ENCODE peak calls at places on chromosomes 13 and 19, in ten cellular contexts. X is upper lobe of right lung, L is RWPE1, O is heart left ventricle, Q is heart right ventricle, A is OCI-LY7, B is fibroblast of lung, R is tibial artery, K is left lung, I is colonic mucosa. H is an unnamed sample.

GRCh38 chr13:31441804-31442487 is 242.2 kb downstream of the B3GLCT start:
- DNase-seq in B (no peak), O (peak; percentile 74), Q (peak; percentile 84), R (peak; percentile 66), K (no peak), L (no peak), A (no peak), X (no peak), I (no peak), H (no peak)

GRCh38 chr19:35734273-35734672 is 8.0 kb downstream of the IGFLR1 start:
- DNase-seq in L (no peak), K (no peak), Q (no peak), X (no peak), R (no peak), I (no peak), A (no peak), O (no peak), B (no peak), H (no peak)

GRCh38 chr13:63517376-63517775 is 2101.7 kb upstream of the PCDH20 start:
- DNase-seq in K (no peak), O (no peak), R (no peak), I (no peak), A (no peak), X (no peak), L (no peak), Q (no peak), B (peak; percentile 71), H (no peak)

GRCh38 chr19:52258426-52258825 is 11.0 kb upstream of the ZNF766 start:
- DNase-seq in I (no peak), A (no peak), X (no peak), K (no peak), Q (no peak), R (no peak), B (no peak), O (no peak), L (no peak), H (no peak)

GRCh38 chr13:59480398-59480797 is 683.3 kb downstream of the DIAPH3 start:
- DNase-seq in L (no peak), Q (no peak), O (no peak), I (no peak), B (no peak), R (no peak), X (no peak), A (no peak), K (no peak), H (no peak)

GRCh38 chr13:75318138-75318833 is 163.7 kb downstream of the TBC1D4 start:
- DNase-seq in R (no peak), I (no peak), K (no peak), A (no peak), O (no peak), X (no peak), L (no peak), Q (no peak), B (no peak), H (no peak)

GRCh38 chr19:31667106-31667505 is 317.9 kb upstream of the TSHZ3 start:
- DNase-seq in B (no peak), L (no peak), O (no peak), A (no peak), X (no peak), Q (no peak), I (no peak), K (no peak), R (no peak), H (no peak)

GRCh38 chr19:28296506-28296905 is 916.4 kb downstream of the UQCRFS1 start:
- DNase-seq in A (no peak), X (no peak), K (no peak), O (no peak), L (no peak), I (no peak), B (no peak), Q (no peak), R (no peak), H (no peak)

GRCh38 chr19:47176071-47176626 is 45.5 kb downstream of the SAE1 start:
- DNase-seq in K (no peak), B (peak; percentile 78), L (peak; percentile 20), X (no peak), O (no peak), A (no peak), I (no peak), R (no peak), Q (no peak), H (no peak)

GRCh38 chr19:2488405-2488941 is 12.5 kb downstream of the GADD45B start:
- DNase-seq in R (no peak), O (no peak), X (no peak), L (no peak), Q (no peak), B (no peak), I (peak; percentile 77), K (no peak), A (no peak), H (no peak)

GRCh38 chr19:2487090-2487489 is 11.2 kb downstream of the GADD45B start:
- DNase-seq in O (no peak), B (no peak), A (no peak), K (no peak), X (no peak), I (no peak), R (no peak), L (no peak), Q (no peak), H (no peak)

GRCh38 chr19:2490659-2491058 is 14.7 kb downstream of the GADD45B start:
- DNase-seq in I (no peak), A (peak; percentile 77), X (no peak), L (no peak), K (no peak), B (no peak), Q (no peak), O (no peak), R (no peak), H (no peak)

GRCh38 chr19:2487780-2488330 is 11.9 kb downstream of the GADD45B start:
- DNase-seq in L (no peak), A (no peak), B (no peak), R (peak; percentile 76), Q (no peak), K (no peak), O (no peak), X (no peak), I (no peak), H (no peak)

GRCh38 chr19:2488942-2489731 is 13.2 kb downstream of the GADD45B start:
- DNase-seq in O (peak; percentile 72), K (peak; percentile 88), B (no peak), I (peak; percentile 55), A (peak; percentile 68), L (no peak), X (peak; percentile 85), Q (peak; percentile 50), R (peak; percentile 87), H (no peak)
- TF ChIP-seq CTCF in O (peak; percentile 25), K (no peak), B (no peak), I (no peak), A (no peak), L (no peak), X (no peak), Q (no peak), R (peak; percentile 20), H (no peak)

DNA sequence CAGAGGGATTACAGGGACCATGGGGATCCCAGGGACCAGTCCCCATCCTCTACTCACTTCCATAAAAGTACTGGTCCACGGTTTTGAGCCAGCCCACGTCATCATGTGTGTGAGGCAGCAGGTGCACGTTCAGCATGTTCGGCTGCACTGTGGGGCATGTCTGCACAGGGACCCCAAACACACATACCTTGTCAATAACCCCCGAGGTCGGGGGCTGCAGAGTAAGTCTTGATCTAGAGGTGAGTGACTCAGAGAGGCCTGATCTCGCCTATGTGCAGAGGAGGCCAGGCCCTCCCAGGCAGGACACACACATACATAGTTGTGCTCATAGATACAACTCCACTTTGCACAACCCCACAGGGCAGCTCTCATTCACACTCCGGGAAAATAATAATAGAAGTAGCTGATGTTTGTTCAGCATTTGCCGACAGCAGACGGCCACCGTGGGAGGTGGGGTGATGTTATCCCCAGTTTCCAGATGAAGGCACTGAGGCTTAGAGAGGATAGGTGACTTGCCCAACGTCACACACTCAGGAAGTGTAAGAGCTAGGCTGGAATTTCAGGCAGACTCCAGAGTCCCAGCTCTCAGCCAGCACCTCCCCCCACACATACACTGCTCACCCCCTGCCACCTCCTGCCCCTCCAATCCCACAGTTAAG is 767 bp downstream of the MAN2B1 start:
- DNase-seq in X (no peak), O (no peak), A (peak; percentile 56), K (no peak), R (no peak), I (no peak), L (no peak), B (no peak), Q (no peak), H (no peak)
- H3K27ac ChIP-seq in X (peak overlapping the region; percentile 70), O (peak overlapping the region; percentile 87), A (peak overlapping the region; percentile 71), K (peak overlapping the region; percentile 76), R (peak overlapping the region; percentile 47), I (peak overlapping the region; percentile 71), L (peak overlapping the region; percentile 87), B (no peak overlapping the region), Q (peak overlapping the region; percentile 75), H (peak overlapping the region; percentile 82)

DNA sequence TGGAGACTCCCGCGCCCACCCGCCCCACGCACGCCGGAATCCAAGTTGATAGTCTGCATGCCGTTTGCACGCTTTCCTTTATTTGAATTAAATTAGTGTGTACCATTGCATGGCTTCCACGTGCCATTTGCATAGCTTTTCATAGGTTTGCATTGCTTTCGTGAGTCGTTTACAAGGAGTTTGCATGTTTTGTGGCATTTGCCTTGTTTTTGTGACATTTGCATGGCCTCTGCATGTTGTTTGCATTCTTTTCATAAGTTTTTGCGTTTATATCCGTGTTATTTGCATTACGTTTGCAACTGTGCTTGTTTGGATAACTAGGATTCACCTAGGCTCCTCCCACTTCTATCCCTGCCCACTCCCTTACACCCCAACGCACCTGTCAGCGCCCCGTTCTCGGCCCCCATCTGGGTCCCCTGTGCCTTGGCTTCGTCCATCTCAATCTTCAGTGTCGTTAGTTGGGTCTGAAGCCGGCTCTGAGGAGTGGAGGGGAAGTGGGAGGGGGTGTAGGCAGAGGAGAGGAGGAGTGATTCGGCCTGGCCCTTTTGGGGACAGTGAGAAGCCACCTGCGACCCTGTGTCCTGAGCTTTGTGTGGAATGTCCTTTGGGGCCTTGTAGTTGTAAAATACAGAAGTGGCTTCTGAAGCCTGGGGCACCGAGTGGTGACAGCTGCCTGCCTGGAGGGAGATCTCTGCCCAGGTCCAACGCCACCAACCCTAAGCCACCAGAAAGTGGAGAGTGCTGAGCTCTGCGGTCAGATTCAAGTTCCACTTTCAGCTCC is 2.4 kb downstream of the CCDC194 start:
- DNase-seq in O (no peak), Q (no peak), I (no peak), X (no peak), B (no peak), R (no peak), A (no peak), K (no peak), L (no peak), H (no peak)
- TF ChIP-seq CTCF in O (no peak), Q (peak; percentile 2), I (no peak), X (no peak), B (no peak), R (no peak), A (peak; percentile 36), K (no peak), L (peak; percentile 65), H (no peak)

GRCh38 chr13:103283451-103283820 is 217.2 kb upstream of the SLC10A2 start:
- DNase-seq in K (no peak), I (no peak), O (no peak), A (no peak), L (no peak), B (no peak), R (no peak), X (no peak), Q (no peak), H (no peak)
- H3K27ac ChIP-seq in K (no peak overlapping the region), I (no peak overlapping the region), O (no peak overlapping the region), A (no peak overlapping the region), L (peak overlapping the region; percentile 66), B (no peak overlapping the region), R (no peak overlapping the region), X (no peak overlapping the region), Q (no peak overlapping the region), H (no peak overlapping the region)

H was measured in sigmoid colon.